ENCODE peak calls at places on chromosomes 12 and 14, in six cellular contexts. M is breast epithelium, Y is tibial artery, V is stomach, U is BE2C, T is cardiac fibroblast. X is an unnamed sample.
A peak's percentile ranks its signal among the peaks of the same experiment; 100 is the strongest.

GRCh38 chr12:2639020-2639298 is 155.8 kb upstream of the FKBP4 start:
- DNase-seq in Y (no peak), V (no peak), M (no peak), T (no peak), U (no peak), X (no peak)

GRCh38 chr12:116343331-116343884 is 65.9 kb upstream of the MED13L start:
- DNase-seq in M (no peak), V (no peak), U (no peak), T (no peak), Y (no peak), X (no peak)

GRCh38 chr14:74575936-74576335 is 36.1 kb downstream of the LTBP2 start:
- DNase-seq in T (no peak), Y (no peak), U (no peak), V (no peak), M (no peak), X (no peak)

GRCh38 chr14:52879958-52880357 is 70.9 kb downstream of the FERMT2 start:
- DNase-seq in M (no peak), V (no peak), Y (no peak), T (peak; percentile 16), U (no peak), X (no peak)

GRCh38 chr12:9750276-9751203 is 10.2 kb downstream of the CD69 start:
- DNase-seq in Y (no peak), V (no peak), T (peak; percentile 76), M (no peak), U (peak; percentile 35), X (no peak)

GRCh38 chr14:98171654-98172053 is 1100.3 kb downstream of the BCL11B start:
- DNase-seq in T (no peak), V (no peak), Y (no peak), U (no peak), M (no peak), X (no peak)

GRCh38 chr14:74548881-74549280 is 55.3 kb downstream of the ISCA2 start:
- DNase-seq in M (no peak), U (no peak), T (peak; percentile 74), Y (peak; percentile 97), V (peak; percentile 30), X (no peak)

GRCh38 chr12:70154087-70154486 is 89.1 kb upstream of the CNOT2 start:
- DNase-seq in V (no peak), T (no peak), U (no peak), M (no peak), Y (no peak), X (no peak)

GRCh38 chr12:124351422-124351821 is 56.5 kb downstream of the RFLNA start:
- DNase-seq in V (no peak), T (no peak), U (no peak), Y (no peak), M (no peak), X (no peak)

GRCh38 chr12:62933220-62933870 is 1.6 kb downstream of the PPM1H start:
- DNase-seq in M (no peak), U (no peak), T (no peak), V (peak; percentile 45), Y (no peak), X (no peak)

GRCh38 chr12:6868211-6869048 is 1.1 kb downstream of the TPI1 start:
- DNase-seq in V (no peak), M (no peak), U (no peak), T (no peak), Y (no peak), X (no peak)

GRCh38 chr12:32106517-32107366 is at the start of gene BICD1:
- DNase-seq in T (peak; percentile 90), M (peak; percentile 73), Y (peak; percentile 95), V (peak; percentile 77), U (peak; percentile 96), X (peak; percentile 87)

GRCh38 chr12:2958432-2959193 is 584 bp upstream of the TEAD4 start:
- DNase-seq in Y (peak; percentile 78), V (peak; percentile 54), M (no peak), U (no peak), T (peak; percentile 75), X (no peak)

GRCh38 chr14:78764645-78765044 is 594.5 kb downstream of the NRXN3 start:
- DNase-seq in U (no peak), M (no peak), Y (no peak), V (no peak), T (no peak), X (no peak)

GRCh38 chr12:53232641-53233538 is 881 bp upstream of the RARG start:
- DNase-seq in U (peak; percentile 59), V (peak; percentile 70), T (peak; percentile 45), M (no peak), Y (peak; percentile 89), X (no peak)

GRCh38 chr14:55122441-55122986 is 6.5 kb upstream of the LGALS3 start:
- DNase-seq in Y (no peak), T (peak; percentile 83), V (peak; percentile 91), M (no peak), U (peak; percentile 85), X (no peak)

GRCh38 chr12:115774148-115774905 is 503.2 kb downstream of the MED13L start:
- DNase-seq in T (no peak), V (no peak), M (no peak), U (no peak), Y (no peak), X (no peak)

GRCh38 chr14:104359301-104359968 is 220.1 kb upstream of the C14orf180 start:
- DNase-seq in T (no peak), V (no peak), Y (peak; percentile 44), U (no peak), M (peak; percentile 19), X (peak; percentile 52)

GRCh38 chr12:71533703-71534102 is 94.1 kb downstream of the LGR5 start:
- DNase-seq in V (no peak), U (no peak), M (no peak), T (no peak), Y (no peak), X (no peak)

GRCh38 chr12:71536279-71536938 is 96.8 kb downstream of the LGR5 start:
- DNase-seq in M (no peak), Y (no peak), V (no peak), U (no peak), T (no peak), X (no peak)

GRCh38 chr12:71541583-71541982 is 102.0 kb downstream of the LGR5 start:
- DNase-seq in T (no peak), V (no peak), Y (no peak), M (no peak), U (no peak), X (no peak)

GRCh38 chr12:71536939-71537622 is 97.5 kb downstream of the LGR5 start:
- DNase-seq in V (no peak), Y (no peak), M (no peak), U (no peak), T (no peak), X (no peak)

DNA sequence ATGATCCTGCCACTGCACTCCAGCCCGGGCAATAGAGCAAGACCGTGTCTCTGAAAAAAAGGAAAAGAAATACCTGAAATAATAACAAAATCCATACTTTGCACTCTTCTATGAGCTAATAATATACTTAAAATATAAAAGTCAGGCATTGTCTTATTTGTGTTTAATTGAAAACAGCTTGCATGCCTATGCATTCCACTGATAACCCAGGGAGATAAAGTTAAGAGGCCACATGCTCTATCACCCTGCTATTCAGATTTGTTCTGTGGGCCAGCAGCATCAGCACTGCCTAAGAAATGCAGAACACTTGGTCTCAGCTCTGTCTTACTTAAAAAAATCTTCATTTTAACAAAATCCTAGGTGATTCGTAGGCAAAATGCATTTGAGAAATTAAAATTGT is 99.2 kb downstream of the LGR5 start:
- DNase-seq in M (no peak), U (no peak), Y (no peak), V (no peak), T (no peak), X (no peak)
- TF ChIP-seq CTCF in M (no peak), U (no peak), Y (no peak), V (no peak), T (no peak), X (no peak)

DNA sequence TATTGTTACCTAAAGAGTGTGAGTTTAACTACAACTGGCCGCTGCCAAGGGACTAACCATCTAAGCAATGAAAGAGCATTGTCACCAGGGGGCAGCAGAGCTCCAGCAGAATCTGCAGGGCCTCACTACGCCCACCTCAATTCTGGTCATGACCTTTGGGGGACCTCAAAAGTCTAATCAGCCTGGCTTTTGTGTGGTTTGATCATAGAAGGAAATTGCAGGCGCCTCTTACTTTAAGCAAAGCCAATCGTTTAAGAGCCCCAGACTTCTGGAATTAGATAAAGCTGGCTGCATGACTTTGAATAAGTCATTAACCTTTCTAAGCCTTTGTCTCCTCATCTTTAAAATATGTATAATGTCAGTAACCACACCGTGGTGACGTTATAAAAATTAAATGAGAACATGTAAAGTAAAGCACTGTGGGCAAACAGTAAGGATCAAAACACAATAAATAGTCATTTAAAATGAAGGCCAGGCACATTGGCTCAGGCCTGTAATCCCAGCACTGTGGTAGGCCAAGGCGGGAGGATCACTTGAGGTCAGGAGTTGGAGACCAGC is 58.6 kb downstream of the TBX3 start:
- DNase-seq in M (no peak), Y (no peak), T (peak; percentile 70), V (peak; percentile 31), U (peak; percentile 82), X (peak; percentile 76)
- TF ChIP-seq CTCF in M (peak; percentile 47), Y (no peak), T (peak; percentile 89), V (no peak), U (peak; percentile 95), X (peak; percentile 92)

GRCh38 chr14:99325016-99325415 is 53.0 kb upstream of the BCL11B start:
- DNase-seq in U (no peak), Y (no peak), M (no peak), V (no peak), T (no peak), X (no peak)

GRCh38 chr14:99325591-99325990 is 53.6 kb upstream of the BCL11B start:
- DNase-seq in V (no peak), U (no peak), Y (no peak), T (no peak), M (no peak), X (peak; percentile 31)

GRCh38 chr14:99327458-99328250 is 55.7 kb upstream of the BCL11B start:
- DNase-seq in V (no peak), U (no peak), Y (no peak), T (no peak), M (no peak), X (peak; percentile 55)

GRCh38 chr14:99326041-99326710 is 54.2 kb upstream of the BCL11B start:
- DNase-seq in T (no peak), V (no peak), U (no peak), Y (no peak), M (no peak), X (peak; percentile 54)

DNA sequence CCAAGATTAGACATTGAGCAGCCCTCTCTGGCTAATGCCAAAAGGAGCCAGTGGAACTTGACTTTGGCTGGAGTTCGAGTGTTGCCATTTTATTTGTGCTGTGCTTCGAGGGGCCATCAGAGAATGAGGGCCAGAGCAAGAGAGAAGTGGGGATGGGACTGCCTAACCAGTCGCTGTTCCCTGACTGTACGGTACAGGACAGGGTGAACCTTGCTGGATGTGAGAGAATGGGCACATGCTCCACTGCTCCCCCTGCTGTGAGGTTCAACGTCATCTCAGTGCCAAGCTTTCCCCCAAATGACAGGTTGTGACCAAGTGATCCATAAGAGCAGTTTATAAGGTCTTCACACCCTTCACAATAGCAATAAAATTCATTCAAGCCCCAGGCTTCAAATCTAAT is 55.1 kb upstream of the BCL11B start:
- DNase-seq in T (no peak), M (no peak), U (no peak), Y (no peak), V (no peak), X (peak; percentile 15)
- TF ChIP-seq CTCF in T (no peak), M (no peak), U (peak; percentile 32), Y (no peak), V (no peak), X (no peak)

DNA sequence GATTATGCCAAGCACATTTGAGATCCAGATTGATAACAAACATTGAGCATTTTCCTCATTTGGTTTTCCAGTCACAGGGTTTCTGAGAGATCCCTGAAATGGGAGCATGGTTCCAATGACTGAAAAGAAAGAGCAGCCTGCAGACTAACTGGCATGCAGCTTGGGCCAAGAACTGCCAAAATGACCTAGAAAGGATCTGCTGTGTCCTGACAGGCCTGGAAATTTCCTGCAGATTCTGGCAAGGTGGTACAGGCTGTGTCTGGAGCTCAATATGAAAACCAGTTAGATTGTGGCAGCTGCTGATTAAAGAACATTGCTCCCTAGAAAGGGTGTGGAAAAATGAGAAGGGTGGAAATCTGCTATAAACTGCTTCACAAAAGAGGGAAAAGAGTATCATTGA is 417.3 kb downstream of the IPO8 start:
- DNase-seq in M (no peak), T (no peak), Y (no peak), V (no peak), U (no peak), X (no peak)
- TF ChIP-seq CTCF in M (no peak), T (no peak), Y (no peak), V (no peak), U (no peak), X (no peak)

X was measured in type B pancreatic cell.